ENCODE peak calls at places on chromosome 21, in four cellular contexts. One of them, this sample, is unnamed.

GRCh38 chr21:23452384-23453083 is 2154.7 kb downstream of the MRPL39 start:
- DNase-seq in brain microvascular endothelial cell: no peak
- DNase-seq in lower lobe of right lung: no peak
- DNase-seq in cardiac muscle cell: no peak
- DNase-seq in this sample: no peak

GRCh38 chr21:34534522-34534921 is 22.5 kb upstream of the KCNE1 start:
- DNase-seq in brain microvascular endothelial cell: no peak
- DNase-seq in lower lobe of right lung: no peak
- DNase-seq in cardiac muscle cell: peak
- DNase-seq in this sample: peak

GRCh38 chr21:36744560-36745231 is 45.8 kb downstream of the SIM2 start:
- DNase-seq in brain microvascular endothelial cell: no peak
- DNase-seq in lower lobe of right lung: no peak
- DNase-seq in cardiac muscle cell: no peak
- DNase-seq in this sample: no peak

GRCh38 chr21:40853956-40854688 is 7.2 kb upstream of the DSCAM start:
- DNase-seq in brain microvascular endothelial cell: no peak
- DNase-seq in lower lobe of right lung: no peak
- DNase-seq in cardiac muscle cell: no peak
- DNase-seq in this sample: no peak

GRCh38 chr21:22456241-22456640 is 1458.0 kb downstream of the NCAM2 start:
- DNase-seq in brain microvascular endothelial cell: no peak
- DNase-seq in lower lobe of right lung: no peak
- DNase-seq in cardiac muscle cell: no peak
- DNase-seq in this sample: no peak

GRCh38 chr21:31530918-31531705 is 128.4 kb upstream of the SOD1 start:
- DNase-seq in brain microvascular endothelial cell: no peak
- DNase-seq in lower lobe of right lung: no peak
- DNase-seq in cardiac muscle cell: no peak
- DNase-seq in this sample: no peak

GRCh38 chr21:36150192-36150711 is 6.4 kb upstream of the DOP1B start:
- DNase-seq in brain microvascular endothelial cell: no peak
- DNase-seq in lower lobe of right lung: peak
- DNase-seq in cardiac muscle cell: peak
- DNase-seq in this sample: peak

GRCh38 chr21:31416465-31416864 is 72.4 kb upstream of the TIAM1 start:
- DNase-seq in brain microvascular endothelial cell: peak
- DNase-seq in lower lobe of right lung: no peak
- DNase-seq in cardiac muscle cell: peak
- DNase-seq in this sample: peak

GRCh38 chr21:33998809-33999208 is 74.6 kb upstream of the MRPS6 start:
- DNase-seq in brain microvascular endothelial cell: no peak
- DNase-seq in lower lobe of right lung: no peak
- DNase-seq in cardiac muscle cell: no peak
- DNase-seq in this sample: no peak

GRCh38 chr21:16554522-16554921 is 824.7 kb downstream of the USP25 start:
- DNase-seq in brain microvascular endothelial cell: no peak
- DNase-seq in lower lobe of right lung: no peak
- DNase-seq in cardiac muscle cell: peak
- DNase-seq in this sample: no peak

GRCh38 chr21:15560383-15561056 is 169.3 kb upstream of the USP25 start:
- DNase-seq in brain microvascular endothelial cell: no peak
- DNase-seq in lower lobe of right lung: no peak
- DNase-seq in cardiac muscle cell: no peak
- DNase-seq in this sample: no peak

GRCh38 chr21:17463441-17463840 is 49.4 kb upstream of the CXADR start:
- DNase-seq in brain microvascular endothelial cell: peak
- DNase-seq in lower lobe of right lung: no peak
- DNase-seq in cardiac muscle cell: peak
- DNase-seq in this sample: peak

GRCh38 chr21:35191128-35191527 is 142.0 kb upstream of the RUNX1 start:
- DNase-seq in brain microvascular endothelial cell: no peak
- DNase-seq in lower lobe of right lung: no peak
- DNase-seq in cardiac muscle cell: no peak
- DNase-seq in this sample: no peak

GRCh38 chr21:37452222-37452621 is 85.6 kb downstream of the DYRK1A start:
- DNase-seq in brain microvascular endothelial cell: peak
- DNase-seq in lower lobe of right lung: no peak
- DNase-seq in cardiac muscle cell: peak
- DNase-seq in this sample: peak

GRCh38 chr21:37669249-37669648 is 247.0 kb downstream of the KCNJ6 start:
- DNase-seq in brain microvascular endothelial cell: no peak
- DNase-seq in lower lobe of right lung: no peak
- DNase-seq in cardiac muscle cell: no peak
- DNase-seq in this sample: no peak

GRCh38 chr21:35833388-35833787 is 226.9 kb downstream of the SETD4 start:
- DNase-seq in brain microvascular endothelial cell: no peak
- DNase-seq in lower lobe of right lung: no peak
- DNase-seq in cardiac muscle cell: no peak
- DNase-seq in this sample: no peak

GRCh38 chr21:31630062-31630711 is 29.3 kb upstream of the SOD1 start:
- DNase-seq in brain microvascular endothelial cell: peak
- DNase-seq in lower lobe of right lung: no peak
- DNase-seq in cardiac muscle cell: peak
- DNase-seq in this sample: peak

GRCh38 chr21:15000076-15000475 is 64.7 kb downstream of the NRIP1 start:
- DNase-seq in brain microvascular endothelial cell: peak
- DNase-seq in lower lobe of right lung: no peak
- DNase-seq in cardiac muscle cell: peak
- DNase-seq in this sample: peak

GRCh38 chr21:42256316-42256715 is 37.4 kb downstream of the ABCG1 start:
- DNase-seq in brain microvascular endothelial cell: no peak
- DNase-seq in lower lobe of right lung: no peak
- DNase-seq in cardiac muscle cell: no peak
- DNase-seq in this sample: no peak

GRCh38 chr21:40177979-40178378 is 310.7 kb downstream of the PCP4 start:
- DNase-seq in brain microvascular endothelial cell: no peak
- DNase-seq in lower lobe of right lung: no peak
- DNase-seq in cardiac muscle cell: no peak
- DNase-seq in this sample: no peak

GRCh38 chr21:26169611-26170470 is 729 bp downstream of the APP start:
- DNase-seq in brain microvascular endothelial cell: peak
- DNase-seq in lower lobe of right lung: peak
- DNase-seq in cardiac muscle cell: peak
- DNase-seq in this sample: peak

GRCh38 chr21:32207096-32207716 is 71.6 kb downstream of the MIS18A start:
- DNase-seq in brain microvascular endothelial cell: no peak
- DNase-seq in lower lobe of right lung: no peak
- DNase-seq in cardiac muscle cell: no peak
- DNase-seq in this sample: no peak

DNA sequence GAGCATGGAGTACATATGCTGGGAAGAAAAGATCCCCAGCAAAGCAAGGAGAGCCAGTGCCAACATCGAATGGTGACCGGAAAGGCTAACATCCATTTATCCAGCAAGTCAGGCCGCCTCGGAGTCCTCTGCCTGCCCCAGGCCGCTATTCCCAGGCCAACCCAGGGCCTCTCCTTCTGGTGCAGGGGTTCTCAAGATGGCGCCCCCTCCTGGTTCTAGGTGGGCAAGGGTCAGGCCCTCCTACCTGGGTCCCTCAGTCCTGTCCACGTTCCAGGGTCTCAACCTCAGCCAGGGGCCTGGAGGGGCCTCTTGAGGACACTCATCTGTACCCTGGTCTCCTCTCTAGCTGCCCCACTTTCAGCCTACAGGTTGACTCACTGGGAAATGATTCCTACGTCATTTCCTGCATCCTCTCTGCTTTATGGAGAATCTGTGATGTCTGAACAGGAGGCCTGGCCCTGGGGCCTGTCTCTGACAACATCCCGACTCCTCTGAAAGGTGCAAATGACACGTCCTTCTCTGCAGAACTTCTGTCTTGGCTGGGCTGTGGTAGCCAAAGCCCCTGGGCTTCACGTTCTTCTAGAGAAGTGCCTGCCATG is 145.3 kb downstream of the PSMG1 start:
- DNase-seq in brain microvascular endothelial cell: no peak
- DNase-seq in lower lobe of right lung: no peak
- DNase-seq in cardiac muscle cell: no peak
- DNase-seq in this sample: peak
- TF ChIP-seq CTCF in brain microvascular endothelial cell: peak
- TF ChIP-seq CTCF in lower lobe of right lung: no peak
- TF ChIP-seq CTCF in cardiac muscle cell: no peak
- TF ChIP-seq CTCF in this sample: no peak

GRCh38 chr21:44551290-44552015 is at the start of gene KRTAP10-2:
- DNase-seq in brain microvascular endothelial cell: no peak
- DNase-seq in lower lobe of right lung: peak
- DNase-seq in cardiac muscle cell: no peak
- DNase-seq in this sample: no peak

GRCh38 chr21:44548922-44549321 is 2.4 kb downstream of the KRTAP10-2 start:
- DNase-seq in brain microvascular endothelial cell: no peak
- DNase-seq in lower lobe of right lung: no peak
- DNase-seq in cardiac muscle cell: no peak
- DNase-seq in this sample: no peak

GRCh38 chr21:44548381-44548780 is 2.9 kb downstream of the KRTAP10-2 start:
- DNase-seq in brain microvascular endothelial cell: no peak
- DNase-seq in lower lobe of right lung: no peak
- DNase-seq in cardiac muscle cell: no peak
- DNase-seq in this sample: no peak

GRCh38 chr21:44550807-44551206 is 498 bp downstream of the KRTAP10-2 start:
- DNase-seq in brain microvascular endothelial cell: no peak
- DNase-seq in lower lobe of right lung: peak
- DNase-seq in cardiac muscle cell: no peak
- DNase-seq in this sample: no peak

DNA sequence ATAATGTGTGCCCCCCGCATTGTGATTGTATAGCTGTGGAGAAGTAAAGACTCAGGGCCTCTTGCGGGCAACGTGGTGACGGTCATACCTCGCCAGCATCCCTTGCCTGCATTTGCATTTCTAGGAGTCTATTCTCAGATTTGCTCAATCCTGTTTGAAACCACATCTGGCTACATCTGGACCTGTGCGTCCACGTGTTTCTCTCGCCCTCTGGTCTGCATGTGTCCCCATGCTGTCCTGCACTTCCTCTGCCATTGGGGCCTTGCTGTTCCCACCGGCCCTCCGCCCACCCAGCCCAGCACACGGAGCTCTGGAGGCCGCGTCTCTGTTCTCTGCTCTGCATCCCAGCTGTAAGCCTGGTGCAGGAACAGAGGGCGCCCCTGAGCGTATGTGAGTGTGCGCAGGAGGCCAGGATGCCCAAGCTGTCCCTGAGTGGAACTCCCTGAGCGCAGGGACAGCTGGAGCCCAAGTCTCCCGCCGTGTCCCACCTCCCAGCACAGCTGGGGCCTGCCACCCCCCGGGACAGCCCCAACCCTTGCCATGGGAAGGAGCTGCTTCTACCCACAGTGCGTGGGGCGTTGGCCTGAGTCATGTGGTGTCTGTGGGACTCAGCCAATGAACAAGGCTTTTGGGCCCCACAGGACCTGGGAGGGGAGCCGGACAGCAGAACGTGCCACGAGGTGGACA is 1.6 kb downstream of the KRTAP10-2 start:
- DNase-seq in brain microvascular endothelial cell: no peak
- DNase-seq in lower lobe of right lung: peak
- DNase-seq in cardiac muscle cell: no peak
- DNase-seq in this sample: no peak
- TF ChIP-seq CTCF in brain microvascular endothelial cell: no peak
- TF ChIP-seq CTCF in lower lobe of right lung: no peak
- TF ChIP-seq CTCF in cardiac muscle cell: no peak
- TF ChIP-seq CTCF in this sample: no peak

DNA sequence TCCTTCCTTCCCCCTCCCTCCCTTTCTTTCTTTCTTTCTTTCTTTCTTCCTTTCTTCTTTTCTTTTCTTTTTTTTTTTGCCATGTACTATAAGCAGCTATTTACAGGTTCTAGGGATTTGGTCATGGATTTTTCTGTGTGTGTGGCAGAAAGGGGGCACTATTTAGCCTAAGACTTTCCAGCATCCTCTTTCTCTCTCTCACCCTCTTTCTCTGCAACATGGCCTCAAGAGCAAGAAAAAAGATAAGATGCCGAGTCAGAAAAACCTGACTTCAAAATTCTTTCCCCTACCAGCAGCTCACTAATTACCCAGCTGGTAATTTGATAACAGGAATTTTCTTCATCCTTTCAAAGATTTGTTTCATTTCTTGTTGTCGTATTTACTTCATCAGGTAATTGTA is 458.3 kb upstream of the ADAMTS5 start:
- DNase-seq in brain microvascular endothelial cell: no peak
- DNase-seq in lower lobe of right lung: no peak
- DNase-seq in cardiac muscle cell: peak
- DNase-seq in this sample: no peak
- TF ChIP-seq CTCF in brain microvascular endothelial cell: peak
- TF ChIP-seq CTCF in lower lobe of right lung: no peak
- TF ChIP-seq CTCF in cardiac muscle cell: peak
- TF ChIP-seq CTCF in this sample: peak

GRCh38 chr21:43311303-43311817 is 115.6 kb downstream of the SIK1 start:
- DNase-seq in brain microvascular endothelial cell: no peak
- DNase-seq in lower lobe of right lung: peak
- DNase-seq in cardiac muscle cell: no peak
- DNase-seq in this sample: no peak
- TF ChIP-seq CTCF in brain microvascular endothelial cell: no peak
- TF ChIP-seq CTCF in lower lobe of right lung: no peak
- TF ChIP-seq CTCF in cardiac muscle cell: no peak
- TF ChIP-seq CTCF in this sample: no peak

GRCh38 chr21:28174006-28174405 is 818.7 kb downstream of the LTN1 start:
- DNase-seq in brain microvascular endothelial cell: no peak
- DNase-seq in lower lobe of right lung: no peak
- DNase-seq in cardiac muscle cell: no peak
- DNase-seq in this sample: no peak

GRCh38 chr21:28181730-28182129 is 810.9 kb downstream of the LTN1 start:
- DNase-seq in brain microvascular endothelial cell: no peak
- DNase-seq in lower lobe of right lung: no peak
- DNase-seq in cardiac muscle cell: no peak
- DNase-seq in this sample: no peak

GRCh38 chr21:28177008-28177603 is 815.6 kb downstream of the LTN1 start:
- DNase-seq in brain microvascular endothelial cell: no peak
- DNase-seq in lower lobe of right lung: no peak
- DNase-seq in cardiac muscle cell: no peak
- DNase-seq in this sample: no peak
- TF ChIP-seq CTCF in brain microvascular endothelial cell: no peak
- TF ChIP-seq CTCF in lower lobe of right lung: no peak
- TF ChIP-seq CTCF in cardiac muscle cell: no peak
- TF ChIP-seq CTCF in this sample: no peak

GRCh38 chr21:38696617-38697016 is 109.1 kb upstream of the ETS2 start:
- DNase-seq in brain microvascular endothelial cell: no peak
- DNase-seq in lower lobe of right lung: no peak
- DNase-seq in cardiac muscle cell: no peak
- DNase-seq in this sample: no peak
- TF ChIP-seq CTCF in brain microvascular endothelial cell: peak
- TF ChIP-seq CTCF in lower lobe of right lung: no peak
- TF ChIP-seq CTCF in cardiac muscle cell: no peak
- TF ChIP-seq CTCF in this sample: no peak

GRCh38 chr21:45555557-45556301 is 13.5 kb upstream of the SLC19A1 start:
- DNase-seq in brain microvascular endothelial cell: peak
- DNase-seq in lower lobe of right lung: peak
- DNase-seq in cardiac muscle cell: peak
- DNase-seq in this sample: peak
- TF ChIP-seq CTCF in brain microvascular endothelial cell: peak
- TF ChIP-seq CTCF in lower lobe of right lung: peak
- TF ChIP-seq CTCF in cardiac muscle cell: peak
- TF ChIP-seq CTCF in this sample: peak

DNA sequence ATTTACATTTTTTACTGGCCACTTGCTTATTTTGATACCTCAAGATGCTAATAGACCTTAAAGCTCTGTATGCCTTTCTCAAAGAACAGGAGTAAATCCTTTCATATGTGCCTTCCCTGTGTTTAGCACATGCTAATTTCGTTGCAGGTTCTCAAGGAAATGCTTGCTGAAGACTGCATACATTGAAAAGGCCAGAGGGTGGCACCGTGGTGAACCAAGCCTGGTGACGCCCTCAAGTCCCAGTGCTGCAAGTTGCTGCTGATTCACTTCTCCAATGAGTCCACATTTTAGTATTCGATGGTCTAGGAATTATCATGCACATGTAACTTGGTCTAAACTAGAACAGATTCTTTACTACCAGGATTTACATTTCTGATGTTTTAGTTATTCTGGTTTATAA is 94.1 kb downstream of the CLDN17 start:
- DNase-seq in brain microvascular endothelial cell: peak
- DNase-seq in lower lobe of right lung: no peak
- DNase-seq in cardiac muscle cell: peak
- DNase-seq in this sample: peak
- TF ChIP-seq CTCF in brain microvascular endothelial cell: peak
- TF ChIP-seq CTCF in lower lobe of right lung: peak
- TF ChIP-seq CTCF in cardiac muscle cell: peak
- TF ChIP-seq CTCF in this sample: peak

This sample was measured in fibroblast of mammary gland.